ENCODE peak calls at places on chromosomes 12 and 14, in six cellular contexts. L is A673, E is endothelial cell of umbilical vein, U is spleen, B is PC-9, H is sigmoid colon. M is an unnamed sample. For H3K4me1 and H3K36me3, the result is how much of the 10 kb centered on the place peaks cover.

GRCh38 chr12:45257185-45257585 is 41.3 kb downstream of the ANO6 start:
- DNase-seq in L (no peak), E (no peak), U (no peak), B (no peak), H (no peak), M (peak)

GRCh38 chr14:55109846-55110245 is 19.2 kb upstream of the LGALS3 start:
- DNase-seq in L (no peak), E (no peak), U (no peak), B (no peak), H (no peak), M (no peak)

GRCh38 chr12:12221560-12221959 is 45.3 kb downstream of the LRP6 start:
- DNase-seq in L (no peak), E (no peak), U (no peak), B (no peak), H (no peak), M (no peak)

GRCh38 chr12:53657041-53657440 is 18.8 kb downstream of the ATP5MC2 start:
- DNase-seq in L (no peak), E (no peak), U (no peak), B (no peak), H (no peak), M (no peak)

GRCh38 chr12:39372929-39373328 is 70.0 kb downstream of the KIF21A start:
- DNase-seq in L (no peak), E (peak), U (no peak), B (no peak), H (no peak), M (peak)

GRCh38 chr14:37167151-37168047 is 5.0 kb downstream of the SLC25A21 start:
- DNase-seq in L (no peak), E (no peak), U (no peak), B (no peak), H (no peak), M (no peak)

GRCh38 chr12:29030006-29030405 is 119.1 kb upstream of the FAR2 start:
- DNase-seq in L (no peak), E (no peak), U (no peak), B (no peak), H (no peak), M (no peak)

GRCh38 chr14:59060841-59061240 is 127.6 kb upstream of the DAAM1 start:
- DNase-seq in L (no peak), E (no peak), U (no peak), B (no peak), H (no peak), M (no peak)

GRCh38 chr14:72894623-72895378 is 900 bp upstream of the DPF3 start:
- DNase-seq in L (peak), E (peak), U (no peak), B (no peak), H (no peak), M (no peak)

GRCh38 chr14:39467889-39468524 is 35.8 kb upstream of the FBXO33 start:
- DNase-seq in L (peak), E (peak), U (no peak), B (no peak), H (no peak), M (peak)
- TF ChIP-seq CTCF in L (peak), E (peak), U (no peak), B (peak), H (no peak), M (peak)

GRCh38 chr12:52183544-52183910 is 8.3 kb downstream of the KRT80 start:
- DNase-seq in L (no peak), E (no peak), U (no peak), B (no peak), H (no peak), M (no peak)
- H3K4me1 ChIP-seq in L (under half), E (under half), U (under half), B (under half), H (under half), M (under half)

GRCh38 chr12:21648378-21648777 is 9.3 kb downstream of the LDHB start:
- DNase-seq in L (no peak), E (no peak), U (no peak), B (no peak), H (no peak), M (no peak)
- H3K36me3 ChIP-seq in L (half or more), E (under half), U (under half), B (half or more), H (half or more), M (under half)

GRCh38 chr12:108302471-108303311 is 36.4 kb downstream of the CMKLR1 start:
- DNase-seq in L (no peak), E (peak), U (peak), B (peak), H (peak), M (no peak)
- TF ChIP-seq CTCF in L (no peak), E (peak), U (no peak), B (no peak), H (no peak), M (no peak)

GRCh38 chr12:122060069-122060468 is 18.5 kb upstream of the MLXIP start:
- DNase-seq in L (no peak), E (peak), U (no peak), B (no peak), H (peak), M (no peak)
- H3K4me1 ChIP-seq in L (under half), E (under half), U (under half), B (under half), H (under half), M (under half)

DNA sequence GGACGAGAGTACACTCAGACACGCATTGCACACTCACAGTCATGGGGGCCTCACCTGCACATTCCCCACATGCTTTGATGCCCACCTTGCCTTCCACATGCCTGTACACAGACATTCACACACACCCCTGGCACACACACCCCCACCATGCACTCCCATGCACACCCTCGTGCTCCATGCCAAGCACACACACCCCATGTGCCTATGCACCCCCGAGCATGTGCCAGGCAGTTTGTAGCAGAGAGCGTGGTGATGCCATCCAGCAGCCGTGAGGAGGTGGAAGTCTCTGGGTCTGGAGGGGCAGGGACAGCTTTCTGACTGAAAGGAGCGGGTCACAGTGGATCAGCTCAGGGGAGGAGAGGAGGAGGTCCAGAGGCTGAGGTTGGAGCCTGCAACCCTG is 10.7 kb upstream of the NXPH4 start:
- DNase-seq in L (no peak), E (no peak), U (no peak), B (no peak), H (no peak), M (no peak)
- H3K36me3 ChIP-seq in L (under half), E (under half), U (under half), B (under half), H (half or more), M (under half)

GRCh38 chr14:57435923-57436322 is 45.5 kb downstream of the NAA30 start:
- DNase-seq in L (no peak), E (no peak), U (no peak), B (no peak), H (no peak), M (no peak)
- TF ChIP-seq CTCF in L (peak), E (no peak), U (no peak), B (no peak), H (no peak), M (no peak)

M was measured in MM.1S.